ENCODE peak calls at places on chromosomes 6 and 20, in eight cellular contexts. One of them, this sample, is unnamed.

GRCh38 chr20:18727032-18727508 is 86.5 kb upstream of the SCP2D1 start:
- DNase-seq in endothelial cell: no peak
- DNase-seq in GM12865: no peak
- DNase-seq in suprapubic skin: no peak
- DNase-seq in dorsolateral prefrontal cortex: no peak
- DNase-seq in OCI-LY7: no peak
- DNase-seq in transverse colon: peak
- DNase-seq in A549: no peak
- DNase-seq in this sample: no peak

GRCh38 chr6:7406743-7407142 is 17.1 kb downstream of the RIOK1 start:
- DNase-seq in endothelial cell: no peak
- DNase-seq in GM12865: no peak
- DNase-seq in suprapubic skin: no peak
- DNase-seq in dorsolateral prefrontal cortex: no peak
- DNase-seq in OCI-LY7: no peak
- DNase-seq in transverse colon: no peak
- DNase-seq in A549: no peak
- DNase-seq in this sample: no peak

GRCh38 chr20:24465168-24465567 is 4.3 kb upstream of the SYNDIG1 start:
- DNase-seq in endothelial cell: no peak
- DNase-seq in GM12865: no peak
- DNase-seq in suprapubic skin: no peak
- DNase-seq in dorsolateral prefrontal cortex: no peak
- DNase-seq in OCI-LY7: no peak
- DNase-seq in transverse colon: no peak
- DNase-seq in A549: no peak
- DNase-seq in this sample: no peak

GRCh38 chr6:127952831-127953230 is 52.0 kb upstream of the THEMIS start:
- DNase-seq in endothelial cell: no peak
- DNase-seq in GM12865: no peak
- DNase-seq in suprapubic skin: no peak
- DNase-seq in dorsolateral prefrontal cortex: peak
- DNase-seq in OCI-LY7: no peak
- DNase-seq in transverse colon: no peak
- DNase-seq in A549: no peak
- DNase-seq in this sample: no peak

GRCh38 chr6:155315516-155315871 is 1.2 kb upstream of the TFB1M start:
- DNase-seq in endothelial cell: no peak
- DNase-seq in GM12865: no peak
- DNase-seq in suprapubic skin: no peak
- DNase-seq in dorsolateral prefrontal cortex: no peak
- DNase-seq in OCI-LY7: peak
- DNase-seq in transverse colon: no peak
- DNase-seq in A549: no peak
- DNase-seq in this sample: no peak

GRCh38 chr20:48607544-48607865 is 220.3 kb downstream of the PREX1 start:
- DNase-seq in endothelial cell: no peak
- DNase-seq in GM12865: no peak
- DNase-seq in suprapubic skin: peak
- DNase-seq in dorsolateral prefrontal cortex: no peak
- DNase-seq in OCI-LY7: no peak
- DNase-seq in transverse colon: no peak
- DNase-seq in A549: no peak
- DNase-seq in this sample: no peak

GRCh38 chr6:124823240-124824105 is 138.8 kb upstream of the RNF217 start:
- DNase-seq in endothelial cell: no peak
- DNase-seq in GM12865: no peak
- DNase-seq in suprapubic skin: no peak
- DNase-seq in dorsolateral prefrontal cortex: no peak
- DNase-seq in OCI-LY7: no peak
- DNase-seq in transverse colon: no peak
- DNase-seq in A549: no peak
- DNase-seq in this sample: no peak

GRCh38 chr6:105363100-105363754 is 39.7 kb downstream of the PREP start:
- DNase-seq in endothelial cell: no peak
- DNase-seq in GM12865: no peak
- DNase-seq in suprapubic skin: no peak
- DNase-seq in dorsolateral prefrontal cortex: no peak
- DNase-seq in OCI-LY7: no peak
- DNase-seq in transverse colon: no peak
- DNase-seq in A549: no peak
- DNase-seq in this sample: no peak

GRCh38 chr20:17225891-17226409 is 890 bp upstream of the PCSK2 start:
- DNase-seq in endothelial cell: peak
- DNase-seq in GM12865: no peak
- DNase-seq in suprapubic skin: peak
- DNase-seq in dorsolateral prefrontal cortex: peak
- DNase-seq in OCI-LY7: no peak
- DNase-seq in transverse colon: no peak
- DNase-seq in A549: no peak
- DNase-seq in this sample: no peak

GRCh38 chr6:162706236-162706635 is 21.3 kb downstream of the PRKN start:
- DNase-seq in endothelial cell: no peak
- DNase-seq in GM12865: no peak
- DNase-seq in suprapubic skin: no peak
- DNase-seq in dorsolateral prefrontal cortex: peak
- DNase-seq in OCI-LY7: no peak
- DNase-seq in transverse colon: peak
- DNase-seq in A549: no peak
- DNase-seq in this sample: no peak

GRCh38 chr6:67694127-67694526 is 941.0 kb upstream of the ADGRB3 start:
- DNase-seq in endothelial cell: no peak
- DNase-seq in GM12865: no peak
- DNase-seq in suprapubic skin: no peak
- DNase-seq in dorsolateral prefrontal cortex: no peak
- DNase-seq in OCI-LY7: peak
- DNase-seq in transverse colon: no peak
- DNase-seq in A549: no peak
- DNase-seq in this sample: no peak

GRCh38 chr6:67683960-67684359 is 951.1 kb upstream of the ADGRB3 start:
- DNase-seq in endothelial cell: no peak
- DNase-seq in GM12865: no peak
- DNase-seq in suprapubic skin: no peak
- DNase-seq in dorsolateral prefrontal cortex: no peak
- DNase-seq in OCI-LY7: no peak
- DNase-seq in transverse colon: no peak
- DNase-seq in A549: no peak
- DNase-seq in this sample: no peak

GRCh38 chr6:67689329-67689728 is 945.8 kb upstream of the ADGRB3 start:
- DNase-seq in endothelial cell: no peak
- DNase-seq in GM12865: no peak
- DNase-seq in suprapubic skin: no peak
- DNase-seq in dorsolateral prefrontal cortex: no peak
- DNase-seq in OCI-LY7: no peak
- DNase-seq in transverse colon: no peak
- DNase-seq in A549: no peak
- DNase-seq in this sample: no peak
- TF ChIP-seq CTCF in endothelial cell: no peak
- TF ChIP-seq CTCF in GM12865: no peak
- TF ChIP-seq CTCF in suprapubic skin: no peak
- TF ChIP-seq CTCF in dorsolateral prefrontal cortex: no peak
- TF ChIP-seq CTCF in OCI-LY7: no peak
- TF ChIP-seq CTCF in transverse colon: no peak
- TF ChIP-seq CTCF in A549: no peak
- TF ChIP-seq CTCF in this sample: no peak

GRCh38 chr20:19968488-19969073 is 48.6 kb upstream of the NAA20 start:
- DNase-seq in endothelial cell: no peak
- DNase-seq in GM12865: no peak
- DNase-seq in suprapubic skin: no peak
- DNase-seq in dorsolateral prefrontal cortex: no peak
- DNase-seq in OCI-LY7: peak
- DNase-seq in transverse colon: no peak
- DNase-seq in A549: no peak
- DNase-seq in this sample: no peak

GRCh38 chr20:19969106-19969505 is 48.1 kb upstream of the NAA20 start:
- DNase-seq in endothelial cell: no peak
- DNase-seq in GM12865: no peak
- DNase-seq in suprapubic skin: no peak
- DNase-seq in dorsolateral prefrontal cortex: no peak
- DNase-seq in OCI-LY7: no peak
- DNase-seq in transverse colon: no peak
- DNase-seq in A549: no peak
- DNase-seq in this sample: no peak

GRCh38 chr20:19964289-19965263 is 52.6 kb upstream of the NAA20 start:
- DNase-seq in endothelial cell: no peak
- DNase-seq in GM12865: no peak
- DNase-seq in suprapubic skin: peak
- DNase-seq in dorsolateral prefrontal cortex: no peak
- DNase-seq in OCI-LY7: no peak
- DNase-seq in transverse colon: peak
- DNase-seq in A549: peak
- DNase-seq in this sample: no peak

GRCh38 chr20:19967441-19967840 is 49.7 kb upstream of the NAA20 start:
- DNase-seq in endothelial cell: no peak
- DNase-seq in GM12865: no peak
- DNase-seq in suprapubic skin: no peak
- DNase-seq in dorsolateral prefrontal cortex: no peak
- DNase-seq in OCI-LY7: no peak
- DNase-seq in transverse colon: no peak
- DNase-seq in A549: no peak
- DNase-seq in this sample: no peak

DNA sequence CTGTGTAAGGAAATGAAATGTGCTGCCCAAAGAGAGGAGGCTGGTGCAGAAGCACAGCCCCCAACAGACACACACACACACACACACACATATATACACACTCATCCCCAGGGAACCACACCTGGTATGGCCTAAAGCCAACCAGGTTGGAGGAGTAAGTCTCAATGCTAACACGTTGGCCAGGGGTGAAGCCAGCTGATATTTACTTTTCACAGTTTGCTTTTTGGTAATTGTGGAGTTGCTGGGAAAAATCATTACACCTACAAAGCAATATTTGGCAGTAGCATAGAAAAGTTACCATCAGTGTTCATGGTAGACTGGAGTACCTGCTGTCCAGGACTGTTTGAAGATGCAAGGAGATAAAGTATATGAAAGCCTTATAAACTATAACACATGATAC is 50.3 kb upstream of the NAA20 start:
- DNase-seq in endothelial cell: no peak
- DNase-seq in GM12865: no peak
- DNase-seq in suprapubic skin: no peak
- DNase-seq in dorsolateral prefrontal cortex: no peak
- DNase-seq in OCI-LY7: no peak
- DNase-seq in transverse colon: no peak
- DNase-seq in A549: no peak
- DNase-seq in this sample: no peak
- TF ChIP-seq CTCF in endothelial cell: no peak
- TF ChIP-seq CTCF in GM12865: no peak
- TF ChIP-seq CTCF in suprapubic skin: no peak
- TF ChIP-seq CTCF in dorsolateral prefrontal cortex: no peak
- TF ChIP-seq CTCF in OCI-LY7: no peak
- TF ChIP-seq CTCF in transverse colon: no peak
- TF ChIP-seq CTCF in A549: no peak
- TF ChIP-seq CTCF in this sample: no peak

GRCh38 chr6:24522821-24523175 is 28.0 kb downstream of the ALDH5A1 start:
- DNase-seq in endothelial cell: no peak
- DNase-seq in GM12865: no peak
- DNase-seq in suprapubic skin: no peak
- DNase-seq in dorsolateral prefrontal cortex: no peak
- DNase-seq in OCI-LY7: no peak
- DNase-seq in transverse colon: no peak
- DNase-seq in A549: no peak
- DNase-seq in this sample: no peak

GRCh38 chr6:24522090-24522820 is 27.5 kb downstream of the ALDH5A1 start:
- DNase-seq in endothelial cell: no peak
- DNase-seq in GM12865: peak
- DNase-seq in suprapubic skin: no peak
- DNase-seq in dorsolateral prefrontal cortex: no peak
- DNase-seq in OCI-LY7: peak
- DNase-seq in transverse colon: no peak
- DNase-seq in A549: no peak
- DNase-seq in this sample: peak

GRCh38 chr6:24520929-24521546 is 26.3 kb downstream of the ALDH5A1 start:
- DNase-seq in endothelial cell: peak
- DNase-seq in GM12865: peak
- DNase-seq in suprapubic skin: no peak
- DNase-seq in dorsolateral prefrontal cortex: peak
- DNase-seq in OCI-LY7: peak
- DNase-seq in transverse colon: peak
- DNase-seq in A549: peak
- DNase-seq in this sample: peak

GRCh38 chr6:24524329-24524728 is 29.6 kb downstream of the ALDH5A1 start:
- DNase-seq in endothelial cell: no peak
- DNase-seq in GM12865: no peak
- DNase-seq in suprapubic skin: no peak
- DNase-seq in dorsolateral prefrontal cortex: no peak
- DNase-seq in OCI-LY7: no peak
- DNase-seq in transverse colon: no peak
- DNase-seq in A549: no peak
- DNase-seq in this sample: no peak

DNA sequence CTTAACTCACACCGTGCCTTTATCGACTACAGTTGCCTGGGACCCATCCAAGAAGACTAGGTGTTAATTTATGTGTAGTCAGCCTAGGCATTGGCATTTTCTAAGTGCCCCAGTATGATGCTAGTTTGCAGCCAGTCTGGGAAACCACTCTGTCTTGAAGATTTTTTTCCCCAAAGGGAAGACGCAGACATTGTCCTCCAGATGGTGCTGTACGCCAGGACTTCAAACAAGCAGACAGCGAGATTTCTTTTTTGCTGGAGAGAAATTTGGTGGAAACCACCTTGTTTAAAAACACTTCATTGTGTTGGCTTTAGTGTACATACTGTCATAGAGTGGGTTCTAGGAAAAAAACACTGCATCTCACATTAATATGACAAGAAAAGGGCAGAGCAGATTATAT is 30.0 kb downstream of the ALDH5A1 start:
- DNase-seq in endothelial cell: peak
- DNase-seq in GM12865: peak
- DNase-seq in suprapubic skin: no peak
- DNase-seq in dorsolateral prefrontal cortex: no peak
- DNase-seq in OCI-LY7: peak
- DNase-seq in transverse colon: no peak
- DNase-seq in A549: no peak
- DNase-seq in this sample: peak
- TF ChIP-seq CTCF in endothelial cell: peak
- TF ChIP-seq CTCF in GM12865: peak
- TF ChIP-seq CTCF in suprapubic skin: no peak
- TF ChIP-seq CTCF in dorsolateral prefrontal cortex: peak
- TF ChIP-seq CTCF in OCI-LY7: peak
- TF ChIP-seq CTCF in transverse colon: no peak
- TF ChIP-seq CTCF in A549: peak
- TF ChIP-seq CTCF in this sample: peak

DNA sequence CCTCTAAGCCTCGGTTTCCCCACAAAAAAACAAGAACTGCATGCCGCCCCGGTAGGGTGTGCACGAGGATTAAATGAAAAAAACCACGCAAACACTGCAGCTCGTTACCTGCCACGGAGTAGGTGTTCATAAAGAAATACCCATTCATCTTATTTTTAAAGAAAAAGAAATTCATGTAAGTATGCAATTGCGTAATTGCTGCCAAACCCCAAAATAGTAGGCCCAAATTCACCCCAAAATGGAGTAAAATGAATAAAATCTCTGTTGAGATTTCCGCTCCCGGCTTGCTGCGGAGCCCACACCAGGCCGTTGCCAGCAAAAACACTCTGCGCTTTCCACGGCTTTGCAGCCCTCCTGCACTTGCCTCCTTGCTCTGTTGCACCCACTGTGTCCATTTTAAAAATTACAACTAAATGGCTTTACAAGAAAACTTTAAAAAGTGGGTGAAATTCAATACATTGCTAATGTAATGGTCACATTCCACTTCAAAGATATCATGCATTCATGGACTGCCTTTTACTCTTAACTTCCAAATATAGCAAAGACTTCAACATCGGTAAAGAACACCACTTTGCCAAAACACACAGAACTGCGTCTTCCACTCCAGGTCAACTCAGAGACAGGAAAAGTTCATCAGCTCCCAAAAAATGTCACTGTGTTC is 125.0 kb downstream of the ZMYND8 start:
- DNase-seq in endothelial cell: no peak
- DNase-seq in GM12865: no peak
- DNase-seq in suprapubic skin: no peak
- DNase-seq in dorsolateral prefrontal cortex: no peak
- DNase-seq in OCI-LY7: no peak
- DNase-seq in transverse colon: no peak
- DNase-seq in A549: no peak
- DNase-seq in this sample: no peak
- TF ChIP-seq CTCF in endothelial cell: no peak
- TF ChIP-seq CTCF in GM12865: no peak
- TF ChIP-seq CTCF in suprapubic skin: no peak
- TF ChIP-seq CTCF in dorsolateral prefrontal cortex: no peak
- TF ChIP-seq CTCF in OCI-LY7: no peak
- TF ChIP-seq CTCF in transverse colon: no peak
- TF ChIP-seq CTCF in A549: no peak
- TF ChIP-seq CTCF in this sample: no peak

This sample was measured in GM20000.